ENCODE peak calls at places on chromosomes 16 and 17, in nine cellular contexts. G, M, J, R, Q, B, A, V and O are unnamed samples.

GRCh38 chr17:76094046-76094445 is 9.5 kb downstream of the EXOC7 start:
- DNase-seq in G (no peak), M (no peak), J (no peak), R (no peak), Q (no peak), B (no peak), A (no peak), V (no peak), O (no peak)

GRCh38 chr16:53093162-53093744 is 38.5 kb downstream of the CHD9 start:
- DNase-seq in G (no peak), M (no peak), J (no peak), R (no peak), Q (no peak), B (no peak), A (no peak), V (no peak), O (no peak)

GRCh38 chr17:33521784-33522183 is 228.7 kb upstream of the ASIC2 start:
- DNase-seq in G (peak; percentile 23), M (no peak), J (peak; percentile 71), R (no peak), Q (peak; percentile 5), B (no peak), A (no peak), V (no peak), O (no peak)

GRCh38 chr17:81306491-81306890 is 11.4 kb upstream of the SLC38A10 start:
- DNase-seq in G (no peak), M (no peak), J (no peak), R (no peak), Q (no peak), B (no peak), A (no peak), V (no peak), O (no peak)

GRCh38 chr17:16952401-16952800 is 19.5 kb downstream of the TNFRSF13B start:
- DNase-seq in G (no peak), M (no peak), J (no peak), R (no peak), Q (no peak), B (no peak), A (no peak), V (no peak), O (no peak)

GRCh38 chr17:43909537-43910231 is 2.3 kb upstream of the MPP2 start:
- DNase-seq in G (no peak), M (no peak), J (no peak), R (no peak), Q (no peak), B (no peak), A (no peak), V (no peak), O (no peak)

GRCh38 chr16:14509055-14509454 is 121.0 kb downstream of the PARN start:
- DNase-seq in G (no peak), M (no peak), J (no peak), R (no peak), Q (no peak), B (no peak), A (peak; percentile 85), V (no peak), O (no peak)

GRCh38 chr17:18185832-18186231 is 2.2 kb downstream of the ALKBH5 start:
- DNase-seq in G (no peak), M (no peak), J (no peak), R (no peak), Q (peak; percentile 70), B (no peak), A (peak; percentile 23), V (no peak), O (no peak)

GRCh38 chr16:30894540-30895368 is 877 bp upstream of the BCL7C start:
- DNase-seq in G (no peak), M (no peak), J (no peak), R (no peak), Q (no peak), B (no peak), A (no peak), V (no peak), O (no peak)

GRCh38 chr16:89357460-89357859 is 132.9 kb downstream of the ANKRD11 start:
- DNase-seq in G (no peak), M (no peak), J (no peak), R (no peak), Q (no peak), B (no peak), A (no peak), V (no peak), O (no peak)

GRCh38 chr17:62093188-62094155 is 28.4 kb upstream of the MED13 start:
- DNase-seq in G (no peak), M (peak; percentile 90), J (no peak), R (no peak), Q (peak; percentile 89), B (peak; percentile 79), A (peak; percentile 98), V (peak; percentile 54), O (peak; percentile 72)

GRCh38 chr17:17439971-17440843 is 36.6 kb upstream of the MED9 start:
- DNase-seq in G (peak; percentile 77), M (peak; percentile 61), J (no peak), R (peak; percentile 30), Q (peak; percentile 82), B (no peak), A (peak; percentile 46), V (no peak), O (no peak)

GRCh38 chr16:5228369-5228768 is 130.8 kb upstream of the EEF2KMT start:
- DNase-seq in G (no peak), M (no peak), J (no peak), R (no peak), Q (no peak), B (no peak), A (no peak), V (no peak), O (no peak)

GRCh38 chr16:61858996-61859395 is 177.2 kb downstream of the CDH8 start:
- DNase-seq in G (no peak), M (no peak), J (no peak), R (no peak), Q (no peak), B (no peak), A (peak; percentile 53), V (peak; percentile 14), O (peak; percentile 0)

GRCh38 chr17:81577278-81578000 is 25.3 kb upstream of the FAAP100 start:
- DNase-seq in G (no peak), M (no peak), J (no peak), R (peak; percentile 55), Q (no peak), B (no peak), A (no peak), V (no peak), O (no peak)

GRCh38 chr17:17313350-17313991 is 10.3 kb downstream of the NT5M start:
- DNase-seq in G (peak; percentile 59), M (peak; percentile 31), J (no peak), R (no peak), Q (peak; percentile 85), B (peak; percentile 32), A (no peak), V (no peak), O (no peak)

GRCh38 chr17:49963626-49964538 is 5.1 kb upstream of the DLX4 start:
- DNase-seq in G (no peak), M (no peak), J (peak; percentile 71), R (no peak), Q (no peak), B (no peak), A (no peak), V (no peak), O (no peak)

GRCh38 chr17:49966767-49967166 is 2.2 kb upstream of the DLX4 start:
- DNase-seq in G (no peak), M (no peak), J (no peak), R (no peak), Q (no peak), B (no peak), A (no peak), V (no peak), O (no peak)

GRCh38 chr17:49967205-49967604 is 1.8 kb upstream of the DLX4 start:
- DNase-seq in G (no peak), M (no peak), J (no peak), R (no peak), Q (no peak), B (no peak), A (no peak), V (no peak), O (no peak)

GRCh38 chr17:49964539-49965521 is 4.2 kb upstream of the DLX4 start:
- DNase-seq in G (no peak), M (no peak), J (no peak), R (no peak), Q (no peak), B (no peak), A (no peak), V (no peak), O (no peak)

GRCh38 chr17:49965522-49965905 is 3.5 kb upstream of the DLX4 start:
- DNase-seq in G (no peak), M (no peak), J (no peak), R (no peak), Q (no peak), B (no peak), A (no peak), V (no peak), O (no peak)
- H3K4me3 ChIP-seq in G (no peak overlapping the region), M (no peak overlapping the region), J (no peak overlapping the region), R (no peak overlapping the region), Q (no peak overlapping the region), B (no peak overlapping the region), A (no peak overlapping the region), V (no peak overlapping the region), O (no peak overlapping the region)

DNA sequence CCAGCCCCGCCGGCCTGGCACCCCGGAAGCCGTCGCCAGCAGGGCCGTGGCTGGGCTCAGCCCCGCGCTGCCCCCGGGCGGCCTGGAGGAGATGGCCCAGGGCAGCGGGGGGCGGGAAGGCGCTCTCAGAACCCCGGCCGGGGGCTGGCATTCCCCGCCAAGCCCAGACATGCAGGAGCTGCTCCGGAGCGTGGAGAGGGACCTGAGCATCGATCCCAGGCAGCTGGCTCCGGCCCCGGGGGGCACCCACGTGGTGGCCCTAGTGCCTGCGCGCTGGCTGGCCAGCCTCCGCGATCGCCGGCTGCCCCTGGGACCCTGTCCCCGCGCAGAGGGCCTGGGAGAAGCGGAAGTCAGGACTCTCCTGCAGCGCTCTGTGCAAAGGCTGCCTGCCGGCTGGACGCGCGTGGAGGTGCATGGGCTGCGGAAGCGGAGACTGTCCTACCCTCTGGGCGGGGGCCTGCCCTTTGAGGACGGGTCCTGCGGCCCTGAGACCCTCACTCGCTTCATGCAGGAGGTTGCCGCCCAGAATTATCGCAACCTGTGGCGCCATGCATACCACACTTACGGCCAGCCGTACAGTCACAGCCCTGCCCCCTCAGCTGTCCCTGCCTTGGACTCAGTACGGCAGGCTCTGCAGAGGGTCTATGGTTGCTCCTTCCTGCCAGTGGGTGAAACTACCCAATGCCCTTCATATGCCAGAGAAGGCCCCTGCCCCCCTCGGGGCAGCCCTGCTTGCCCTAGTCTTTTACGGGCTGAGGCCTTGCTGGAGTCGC is 551 bp downstream of the WDR81 start:
- DNase-seq in G (no peak), M (no peak), J (no peak), R (peak; percentile 33), Q (no peak), B (no peak), A (peak; percentile 10), V (no peak), O (no peak)
- TF ChIP-seq CTCF in G (no peak), M (no peak), J (peak; percentile 33), R (peak; percentile 3), Q (no peak), B (no peak), A (no peak), V (no peak), O (no peak)

GRCh38 chr17:50270430-50271172 is 3.7 kb upstream of the TMEM92 start:
- DNase-seq in G (peak; percentile 41), M (no peak), J (peak; percentile 64), R (peak; percentile 75), Q (no peak), B (no peak), A (peak; percentile 81), V (no peak), O (no peak)
- H3K4me3 ChIP-seq in G (no peak overlapping the region), M (no peak overlapping the region), J (no peak overlapping the region), R (no peak overlapping the region), Q (no peak overlapping the region), B (no peak overlapping the region), A (no peak overlapping the region), V (peak overlapping the region; percentile 41), O (peak overlapping the region; percentile 29)

GRCh38 chr17:78559749-78560368 is 17.3 kb downstream of the DNAH17 start:
- DNase-seq in G (no peak), M (peak; percentile 57), J (no peak), R (no peak), Q (no peak), B (no peak), A (no peak), V (no peak), O (no peak)
- TF ChIP-seq CTCF in G (peak; percentile 20), M (peak; percentile 87), J (no peak), R (no peak), Q (no peak), B (no peak), A (no peak), V (no peak), O (no peak)